ENCODE peak calls at places on chromosomes 7 and 10, in six cellular contexts. One of them, this sample, is unnamed.

GRCh38 chr10:70889291-70889690 is 926 bp upstream of the PCBD1 start:
- DNase-seq in T-helper 1 cell: no peak
- DNase-seq in HTR-8/SVneo: no peak
- DNase-seq in IMR-90: no peak
- DNase-seq in LoVo: peak; percentile 5
- DNase-seq in stimulated activated naive CD8-positive, alpha-beta T cell treated with anti-CD3 and anti-CD28 coated beads, Interleukin-15, Interleukin-2, amounts not matched to agents 100 U/mL and 50 U/mL, for 24 hours: no peak
- DNase-seq in this sample: no peak

GRCh38 chr7:94250984-94251383 is 143.7 kb upstream of the COL1A2 start:
- DNase-seq in T-helper 1 cell: no peak
- DNase-seq in HTR-8/SVneo: no peak
- DNase-seq in IMR-90: no peak
- DNase-seq in LoVo: no peak
- DNase-seq in stimulated activated naive CD8-positive, alpha-beta T cell treated with anti-CD3 and anti-CD28 coated beads, Interleukin-15, Interleukin-2, amounts not matched to agents 100 U/mL and 50 U/mL, for 24 hours: no peak
- DNase-seq in this sample: no peak

GRCh38 chr7:79320741-79321473 is 132.6 kb downstream of the MAGI2 start:
- DNase-seq in T-helper 1 cell: no peak
- DNase-seq in HTR-8/SVneo: no peak
- DNase-seq in IMR-90: peak; percentile 13
- DNase-seq in LoVo: no peak
- DNase-seq in stimulated activated naive CD8-positive, alpha-beta T cell treated with anti-CD3 and anti-CD28 coated beads, Interleukin-15, Interleukin-2, amounts not matched to agents 100 U/mL and 50 U/mL, for 24 hours: no peak
- DNase-seq in this sample: no peak

GRCh38 chr7:45683556-45684148 is 109.5 kb downstream of the ADCY1 start:
- DNase-seq in T-helper 1 cell: no peak
- DNase-seq in HTR-8/SVneo: no peak
- DNase-seq in IMR-90: no peak
- DNase-seq in LoVo: no peak
- DNase-seq in stimulated activated naive CD8-positive, alpha-beta T cell treated with anti-CD3 and anti-CD28 coated beads, Interleukin-15, Interleukin-2, amounts not matched to agents 100 U/mL and 50 U/mL, for 24 hours: no peak
- DNase-seq in this sample: no peak

GRCh38 chr10:123926401-123927264 is 35.0 kb upstream of the CPXM2 start:
- DNase-seq in T-helper 1 cell: no peak
- DNase-seq in HTR-8/SVneo: no peak
- DNase-seq in IMR-90: peak; percentile 1
- DNase-seq in LoVo: no peak
- DNase-seq in stimulated activated naive CD8-positive, alpha-beta T cell treated with anti-CD3 and anti-CD28 coated beads, Interleukin-15, Interleukin-2, amounts not matched to agents 100 U/mL and 50 U/mL, for 24 hours: no peak
- DNase-seq in this sample: no peak

GRCh38 chr10:103888113-103888841 is 29.7 kb downstream of the STN1 start:
- DNase-seq in T-helper 1 cell: no peak
- DNase-seq in HTR-8/SVneo: peak; percentile 70
- DNase-seq in IMR-90: peak; percentile 91
- DNase-seq in LoVo: peak; percentile 91
- DNase-seq in stimulated activated naive CD8-positive, alpha-beta T cell treated with anti-CD3 and anti-CD28 coated beads, Interleukin-15, Interleukin-2, amounts not matched to agents 100 U/mL and 50 U/mL, for 24 hours: peak; percentile 22
- DNase-seq in this sample: peak; percentile 37

GRCh38 chr10:96387601-96388000 is 28.8 kb upstream of the OPALIN start:
- DNase-seq in T-helper 1 cell: no peak
- DNase-seq in HTR-8/SVneo: no peak
- DNase-seq in IMR-90: no peak
- DNase-seq in LoVo: no peak
- DNase-seq in stimulated activated naive CD8-positive, alpha-beta T cell treated with anti-CD3 and anti-CD28 coated beads, Interleukin-15, Interleukin-2, amounts not matched to agents 100 U/mL and 50 U/mL, for 24 hours: no peak
- DNase-seq in this sample: no peak

GRCh38 chr10:29859521-29860130 is 199.8 kb downstream of the JCAD start:
- DNase-seq in T-helper 1 cell: no peak
- DNase-seq in HTR-8/SVneo: no peak
- DNase-seq in IMR-90: peak; percentile 21
- DNase-seq in LoVo: no peak
- DNase-seq in stimulated activated naive CD8-positive, alpha-beta T cell treated with anti-CD3 and anti-CD28 coated beads, Interleukin-15, Interleukin-2, amounts not matched to agents 100 U/mL and 50 U/mL, for 24 hours: no peak
- DNase-seq in this sample: no peak

GRCh38 chr7:124566576-124566975 is 199.0 kb downstream of the GPR37 start:
- DNase-seq in T-helper 1 cell: no peak
- DNase-seq in HTR-8/SVneo: peak; percentile 31
- DNase-seq in IMR-90: peak; percentile 45
- DNase-seq in LoVo: no peak
- DNase-seq in stimulated activated naive CD8-positive, alpha-beta T cell treated with anti-CD3 and anti-CD28 coated beads, Interleukin-15, Interleukin-2, amounts not matched to agents 100 U/mL and 50 U/mL, for 24 hours: no peak
- DNase-seq in this sample: peak; percentile 9

GRCh38 chr7:42886129-42886528 is 25.7 kb downstream of the C7orf25 start:
- DNase-seq in T-helper 1 cell: no peak
- DNase-seq in HTR-8/SVneo: no peak
- DNase-seq in IMR-90: no peak
- DNase-seq in LoVo: peak; percentile 37
- DNase-seq in stimulated activated naive CD8-positive, alpha-beta T cell treated with anti-CD3 and anti-CD28 coated beads, Interleukin-15, Interleukin-2, amounts not matched to agents 100 U/mL and 50 U/mL, for 24 hours: no peak
- DNase-seq in this sample: no peak

GRCh38 chr10:3782456-3783312 is 2.3 kb downstream of the KLF6 start:
- DNase-seq in T-helper 1 cell: peak; percentile 56
- DNase-seq in HTR-8/SVneo: no peak
- DNase-seq in IMR-90: peak; percentile 96
- DNase-seq in LoVo: peak; percentile 84
- DNase-seq in stimulated activated naive CD8-positive, alpha-beta T cell treated with anti-CD3 and anti-CD28 coated beads, Interleukin-15, Interleukin-2, amounts not matched to agents 100 U/mL and 50 U/mL, for 24 hours: peak; percentile 51
- DNase-seq in this sample: peak; percentile 35

GRCh38 chr10:70191906-70192305 is 21.6 kb upstream of the SAR1A start:
- DNase-seq in T-helper 1 cell: no peak
- DNase-seq in HTR-8/SVneo: peak; percentile 41
- DNase-seq in IMR-90: peak; percentile 95
- DNase-seq in LoVo: no peak
- DNase-seq in stimulated activated naive CD8-positive, alpha-beta T cell treated with anti-CD3 and anti-CD28 coated beads, Interleukin-15, Interleukin-2, amounts not matched to agents 100 U/mL and 50 U/mL, for 24 hours: no peak
- DNase-seq in this sample: no peak

This sample was measured in retina.